ENCODE peak calls at places on chromosomes 7 and 10, in eight cellular contexts. One of them, this sample, is unnamed.

GRCh38 chr7:24115661-24116060 is 168.3 kb upstream of the NPY start:
- DNase-seq in stomach: no peak
- DNase-seq in fibroblast of the aortic adventitia: no peak
- DNase-seq in GM04504: no peak
- DNase-seq in C1 segment of cervical spinal cord: no peak
- DNase-seq in activated T-cell treated with anti-CD3 and anti-CD28 coated beads, Interleukin-2, amount 50 U/mL, for 72 hours: no peak
- DNase-seq in tibial artery: no peak
- DNase-seq in ACHN: no peak
- DNase-seq in this sample: no peak

GRCh38 chr7:97390052-97390451 is 272.6 kb downstream of the SDHAF3 start:
- DNase-seq in stomach: no peak
- DNase-seq in fibroblast of the aortic adventitia: no peak
- DNase-seq in GM04504: no peak
- DNase-seq in C1 segment of cervical spinal cord: no peak
- DNase-seq in activated T-cell treated with anti-CD3 and anti-CD28 coated beads, Interleukin-2, amount 50 U/mL, for 72 hours: no peak
- DNase-seq in tibial artery: no peak
- DNase-seq in ACHN: no peak
- DNase-seq in this sample: no peak

GRCh38 chr7:123871998-123872867 is 27.3 kb downstream of the HYAL4 start:
- DNase-seq in stomach: peak
- DNase-seq in fibroblast of the aortic adventitia: peak
- DNase-seq in GM04504: peak
- DNase-seq in C1 segment of cervical spinal cord: peak
- DNase-seq in activated T-cell treated with anti-CD3 and anti-CD28 coated beads, Interleukin-2, amount 50 U/mL, for 72 hours: peak
- DNase-seq in tibial artery: no peak
- DNase-seq in ACHN: peak
- DNase-seq in this sample: peak

GRCh38 chr10:122911889-122912484 is 1.6 kb downstream of the FAM24A start:
- DNase-seq in stomach: peak
- DNase-seq in fibroblast of the aortic adventitia: peak
- DNase-seq in GM04504: peak
- DNase-seq in C1 segment of cervical spinal cord: no peak
- DNase-seq in activated T-cell treated with anti-CD3 and anti-CD28 coated beads, Interleukin-2, amount 50 U/mL, for 72 hours: peak
- DNase-seq in tibial artery: no peak
- DNase-seq in ACHN: peak
- DNase-seq in this sample: peak

GRCh38 chr10:8033812-8034665 is 20.4 kb upstream of the GATA3 start:
- DNase-seq in stomach: no peak
- DNase-seq in fibroblast of the aortic adventitia: no peak
- DNase-seq in GM04504: no peak
- DNase-seq in C1 segment of cervical spinal cord: no peak
- DNase-seq in activated T-cell treated with anti-CD3 and anti-CD28 coated beads, Interleukin-2, amount 50 U/mL, for 72 hours: no peak
- DNase-seq in tibial artery: peak
- DNase-seq in ACHN: no peak
- DNase-seq in this sample: no peak

GRCh38 chr7:64314493-64315020 is 796 bp downstream of the ZNF736 start:
- DNase-seq in stomach: no peak
- DNase-seq in fibroblast of the aortic adventitia: peak
- DNase-seq in GM04504: no peak
- DNase-seq in C1 segment of cervical spinal cord: no peak
- DNase-seq in activated T-cell treated with anti-CD3 and anti-CD28 coated beads, Interleukin-2, amount 50 U/mL, for 72 hours: no peak
- DNase-seq in tibial artery: no peak
- DNase-seq in ACHN: no peak
- DNase-seq in this sample: no peak

GRCh38 chr10:80532571-80532970 is 5.1 kb upstream of the SH2D4B start:
- DNase-seq in stomach: no peak
- DNase-seq in fibroblast of the aortic adventitia: no peak
- DNase-seq in GM04504: no peak
- DNase-seq in C1 segment of cervical spinal cord: no peak
- DNase-seq in activated T-cell treated with anti-CD3 and anti-CD28 coated beads, Interleukin-2, amount 50 U/mL, for 72 hours: no peak
- DNase-seq in tibial artery: no peak
- DNase-seq in ACHN: no peak
- DNase-seq in this sample: no peak

GRCh38 chr7:66060796-66061195 is 14.8 kb upstream of the ASL start:
- DNase-seq in stomach: no peak
- DNase-seq in fibroblast of the aortic adventitia: no peak
- DNase-seq in GM04504: no peak
- DNase-seq in C1 segment of cervical spinal cord: no peak
- DNase-seq in activated T-cell treated with anti-CD3 and anti-CD28 coated beads, Interleukin-2, amount 50 U/mL, for 72 hours: no peak
- DNase-seq in tibial artery: no peak
- DNase-seq in ACHN: no peak
- DNase-seq in this sample: no peak

GRCh38 chr10:112658900-112659328 is 211.9 kb downstream of the VTI1A start:
- DNase-seq in stomach: no peak
- DNase-seq in fibroblast of the aortic adventitia: no peak
- DNase-seq in GM04504: no peak
- DNase-seq in C1 segment of cervical spinal cord: no peak
- DNase-seq in activated T-cell treated with anti-CD3 and anti-CD28 coated beads, Interleukin-2, amount 50 U/mL, for 72 hours: no peak
- DNase-seq in tibial artery: no peak
- DNase-seq in ACHN: peak
- DNase-seq in this sample: no peak

GRCh38 chr10:9331583-9332008 is 1277.1 kb downstream of the GATA3 start:
- DNase-seq in stomach: no peak
- DNase-seq in fibroblast of the aortic adventitia: peak
- DNase-seq in GM04504: peak
- DNase-seq in C1 segment of cervical spinal cord: no peak
- DNase-seq in activated T-cell treated with anti-CD3 and anti-CD28 coated beads, Interleukin-2, amount 50 U/mL, for 72 hours: no peak
- DNase-seq in tibial artery: no peak
- DNase-seq in ACHN: peak
- DNase-seq in this sample: peak

GRCh38 chr10:3350205-3350604 is 177.6 kb upstream of the PITRM1 start:
- DNase-seq in stomach: no peak
- DNase-seq in fibroblast of the aortic adventitia: no peak
- DNase-seq in GM04504: no peak
- DNase-seq in C1 segment of cervical spinal cord: no peak
- DNase-seq in activated T-cell treated with anti-CD3 and anti-CD28 coated beads, Interleukin-2, amount 50 U/mL, for 72 hours: no peak
- DNase-seq in tibial artery: no peak
- DNase-seq in ACHN: no peak
- DNase-seq in this sample: no peak

GRCh38 chr7:73887762-73888161 is 26.8 kb downstream of the TMEM270 start:
- DNase-seq in stomach: no peak
- DNase-seq in fibroblast of the aortic adventitia: no peak
- DNase-seq in GM04504: no peak
- DNase-seq in C1 segment of cervical spinal cord: no peak
- DNase-seq in activated T-cell treated with anti-CD3 and anti-CD28 coated beads, Interleukin-2, amount 50 U/mL, for 72 hours: no peak
- DNase-seq in tibial artery: no peak
- DNase-seq in ACHN: no peak
- DNase-seq in this sample: no peak

GRCh38 chr7:105862770-105863169 is 13.6 kb downstream of the ATXN7L1 start:
- DNase-seq in stomach: no peak
- DNase-seq in fibroblast of the aortic adventitia: no peak
- DNase-seq in GM04504: no peak
- DNase-seq in C1 segment of cervical spinal cord: no peak
- DNase-seq in activated T-cell treated with anti-CD3 and anti-CD28 coated beads, Interleukin-2, amount 50 U/mL, for 72 hours: no peak
- DNase-seq in tibial artery: no peak
- DNase-seq in ACHN: no peak
- DNase-seq in this sample: no peak

GRCh38 chr10:99854860-99855259 is 72.4 kb downstream of the ABCC2 start:
- DNase-seq in stomach: no peak
- DNase-seq in fibroblast of the aortic adventitia: peak
- DNase-seq in GM04504: peak
- DNase-seq in C1 segment of cervical spinal cord: no peak
- DNase-seq in activated T-cell treated with anti-CD3 and anti-CD28 coated beads, Interleukin-2, amount 50 U/mL, for 72 hours: no peak
- DNase-seq in tibial artery: no peak
- DNase-seq in ACHN: no peak
- DNase-seq in this sample: peak

GRCh38 chr7:25496394-25497103 is 268.3 kb upstream of the NPVF start:
- DNase-seq in stomach: no peak
- DNase-seq in fibroblast of the aortic adventitia: no peak
- DNase-seq in GM04504: no peak
- DNase-seq in C1 segment of cervical spinal cord: no peak
- DNase-seq in activated T-cell treated with anti-CD3 and anti-CD28 coated beads, Interleukin-2, amount 50 U/mL, for 72 hours: peak
- DNase-seq in tibial artery: no peak
- DNase-seq in ACHN: no peak
- DNase-seq in this sample: no peak

GRCh38 chr10:131310904-131311660 is 439 bp downstream of the TCERG1L start:
- DNase-seq in stomach: no peak
- DNase-seq in fibroblast of the aortic adventitia: no peak
- DNase-seq in GM04504: no peak
- DNase-seq in C1 segment of cervical spinal cord: no peak
- DNase-seq in activated T-cell treated with anti-CD3 and anti-CD28 coated beads, Interleukin-2, amount 50 U/mL, for 72 hours: no peak
- DNase-seq in tibial artery: no peak
- DNase-seq in ACHN: no peak
- DNase-seq in this sample: no peak

GRCh38 chr10:133211959-133212852 is 17.8 kb upstream of the UTF1 start:
- DNase-seq in stomach: no peak
- DNase-seq in fibroblast of the aortic adventitia: no peak
- DNase-seq in GM04504: no peak
- DNase-seq in C1 segment of cervical spinal cord: no peak
- DNase-seq in activated T-cell treated with anti-CD3 and anti-CD28 coated beads, Interleukin-2, amount 50 U/mL, for 72 hours: no peak
- DNase-seq in tibial artery: no peak
- DNase-seq in ACHN: no peak
- DNase-seq in this sample: no peak

GRCh38 chr7:25754333-25754732 is 397.7 kb upstream of the NFE2L3 start:
- DNase-seq in stomach: no peak
- DNase-seq in fibroblast of the aortic adventitia: no peak
- DNase-seq in GM04504: no peak
- DNase-seq in C1 segment of cervical spinal cord: no peak
- DNase-seq in activated T-cell treated with anti-CD3 and anti-CD28 coated beads, Interleukin-2, amount 50 U/mL, for 72 hours: no peak
- DNase-seq in tibial artery: peak
- DNase-seq in ACHN: no peak
- DNase-seq in this sample: no peak

GRCh38 chr7:136278057-136278456 is 300.9 kb upstream of the MTPN start:
- DNase-seq in stomach: no peak
- DNase-seq in fibroblast of the aortic adventitia: no peak
- DNase-seq in GM04504: no peak
- DNase-seq in C1 segment of cervical spinal cord: no peak
- DNase-seq in activated T-cell treated with anti-CD3 and anti-CD28 coated beads, Interleukin-2, amount 50 U/mL, for 72 hours: no peak
- DNase-seq in tibial artery: no peak
- DNase-seq in ACHN: no peak
- DNase-seq in this sample: no peak

GRCh38 chr10:123996302-123996701 is 97.1 kb downstream of the CHST15 start:
- DNase-seq in stomach: no peak
- DNase-seq in fibroblast of the aortic adventitia: no peak
- DNase-seq in GM04504: no peak
- DNase-seq in C1 segment of cervical spinal cord: no peak
- DNase-seq in activated T-cell treated with anti-CD3 and anti-CD28 coated beads, Interleukin-2, amount 50 U/mL, for 72 hours: no peak
- DNase-seq in tibial artery: peak
- DNase-seq in ACHN: no peak
- DNase-seq in this sample: no peak

GRCh38 chr7:150716368-150716767 is at the start of gene GIMAP1:
- DNase-seq in stomach: no peak
- DNase-seq in fibroblast of the aortic adventitia: no peak
- DNase-seq in GM04504: no peak
- DNase-seq in C1 segment of cervical spinal cord: no peak
- DNase-seq in activated T-cell treated with anti-CD3 and anti-CD28 coated beads, Interleukin-2, amount 50 U/mL, for 72 hours: peak
- DNase-seq in tibial artery: no peak
- DNase-seq in ACHN: no peak
- DNase-seq in this sample: no peak

GRCh38 chr7:79770053-79770452 is 316.6 kb upstream of the MAGI2 start:
- DNase-seq in stomach: no peak
- DNase-seq in fibroblast of the aortic adventitia: peak
- DNase-seq in GM04504: no peak
- DNase-seq in C1 segment of cervical spinal cord: no peak
- DNase-seq in activated T-cell treated with anti-CD3 and anti-CD28 coated beads, Interleukin-2, amount 50 U/mL, for 72 hours: no peak
- DNase-seq in tibial artery: no peak
- DNase-seq in ACHN: no peak
- DNase-seq in this sample: no peak

This sample was measured in fibroblast of gingiva.